ENCODE peak calls at places on chromosome 17, in eight cellular contexts. H is OCI-LY7; U is left ventricle myocardium inferior; L is CD8-positive, alpha-beta memory T cell; W is AG09309; Z is colonic mucosa; K is neural progenitor cell; O is cardiac muscle cell. N is an unnamed sample.

GRCh38 chr17:77909236-77909635 is 49.3 kb upstream of the TNRC6C start:
- DNase-seq in H (no peak), U (peak), L (no peak), W (no peak), Z (no peak), K (peak), O (no peak), N (peak)

GRCh38 chr17:40415390-40415789 is 2.3 kb downstream of the TOP2A start:
- DNase-seq in H (peak), U (no peak), L (no peak), W (peak), Z (no peak), K (peak), O (peak), N (no peak)

GRCh38 chr17:45341389-45342158 is 24.8 kb upstream of the MAP3K14 start:
- DNase-seq in H (no peak), U (peak), L (no peak), W (peak), Z (no peak), K (peak), O (peak), N (peak)

GRCh38 chr17:51165680-51166197 is 472 bp upstream of the NME2 start:
- DNase-seq in H (no peak), U (no peak), L (no peak), W (no peak), Z (no peak), K (peak), O (no peak), N (peak)

GRCh38 chr17:57758654-57759053 is 13.6 kb upstream of the CCDC182 start:
- DNase-seq in H (no peak), U (no peak), L (no peak), W (no peak), Z (no peak), K (no peak), O (no peak), N (no peak)

GRCh38 chr17:73156887-73157870 is 7.6 kb upstream of the SSTR2 start:
- DNase-seq in H (no peak), U (no peak), L (no peak), W (no peak), Z (no peak), K (peak), O (peak), N (no peak)

GRCh38 chr17:17137731-17138585 is 68.2 kb downstream of the PLD6 start:
- DNase-seq in H (no peak), U (no peak), L (no peak), W (no peak), Z (no peak), K (no peak), O (no peak), N (no peak)

GRCh38 chr17:35160354-35161201 is 13.0 kb downstream of the UNC45B start:
- DNase-seq in H (no peak), U (no peak), L (no peak), W (no peak), Z (no peak), K (no peak), O (no peak), N (peak)

GRCh38 chr17:8383143-8383974 is at the start of gene RPL26:
- DNase-seq in H (peak), U (peak), L (peak), W (peak), Z (peak), K (peak), O (peak), N (peak)

GRCh38 chr17:8382880-8383142 is 182 bp downstream of the RPL26 start:
- DNase-seq in H (no peak), U (no peak), L (no peak), W (no peak), Z (no peak), K (no peak), O (no peak), N (no peak)

GRCh38 chr17:8382052-8382879 is 727 bp downstream of the RPL26 start:
- DNase-seq in H (peak), U (no peak), L (no peak), W (no peak), Z (no peak), K (peak), O (no peak), N (no peak)

GRCh38 chr17:8377422-8377821 is 918 bp upstream of the KRABD2 start:
- DNase-seq in H (no peak), U (no peak), L (no peak), W (no peak), Z (no peak), K (no peak), O (no peak), N (no peak)

GRCh38 chr17:8380049-8380448 is 2.9 kb downstream of the RPL26 start:
- DNase-seq in H (no peak), U (no peak), L (no peak), W (no peak), Z (no peak), K (no peak), O (no peak), N (no peak)
- H3K4me3 ChIP-seq in H (peak), U (no peak), L (no peak), W (no peak), Z (no peak), K (peak), O (no peak), N (no peak)

DNA sequence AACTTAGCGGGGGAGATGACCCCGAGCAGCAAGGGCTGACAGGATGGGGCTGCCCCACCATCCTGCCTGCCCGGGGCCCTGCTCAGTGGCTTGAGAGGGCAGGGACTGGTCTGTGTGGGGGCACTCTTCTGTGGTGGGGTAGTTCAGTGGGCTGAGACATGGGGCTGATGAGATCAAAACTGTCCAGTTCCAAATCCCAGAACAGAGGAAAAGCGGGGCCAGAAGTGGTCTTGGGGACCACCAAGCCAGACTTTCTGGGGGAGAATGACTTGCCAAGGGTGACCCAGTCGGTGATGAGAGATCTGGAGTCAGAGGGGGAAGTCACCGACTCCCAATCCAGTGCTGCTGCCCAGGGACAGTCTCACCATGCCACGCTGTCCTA is 27.6 kb downstream of the GOSR2 start:
- DNase-seq in H (no peak), U (no peak), L (no peak), W (no peak), Z (no peak), K (no peak), O (no peak), N (no peak)
- H3K4me3 ChIP-seq in H (no peak), U (no peak), L (no peak), W (no peak), Z (no peak), K (no peak), O (no peak), N (no peak)

GRCh38 chr17:48841395-48841831 is 10.6 kb downstream of the CALCOCO2 start:
- DNase-seq in H (peak), U (no peak), L (no peak), W (peak), Z (no peak), K (no peak), O (no peak), N (no peak)
- H3K4me3 ChIP-seq in H (no peak), U (peak), L (peak), W (peak), Z (no peak), K (no peak), O (no peak), N (peak)

GRCh38 chr17:49000943-49001342 is 3.8 kb downstream of the IGF2BP1 start:
- DNase-seq in H (no peak), U (no peak), L (no peak), W (no peak), Z (no peak), K (no peak), O (no peak), N (no peak)

GRCh38 chr17:49003557-49004511 is 6.6 kb downstream of the IGF2BP1 start:
- DNase-seq in H (no peak), U (no peak), L (no peak), W (no peak), Z (no peak), K (peak), O (peak), N (no peak)

GRCh38 chr17:49001671-49002070 is 4.5 kb downstream of the IGF2BP1 start:
- DNase-seq in H (no peak), U (no peak), L (no peak), W (no peak), Z (no peak), K (no peak), O (no peak), N (no peak)

GRCh38 chr17:49002766-49003165 is 5.6 kb downstream of the IGF2BP1 start:
- DNase-seq in H (no peak), U (no peak), L (no peak), W (no peak), Z (no peak), K (no peak), O (no peak), N (no peak)

GRCh38 chr17:49002331-49002730 is 5.1 kb downstream of the IGF2BP1 start:
- DNase-seq in H (no peak), U (no peak), L (no peak), W (no peak), Z (no peak), K (no peak), O (no peak), N (no peak)
- H3K4me3 ChIP-seq in H (peak), U (no peak), L (no peak), W (no peak), Z (no peak), K (peak), O (peak), N (no peak)

GRCh38 chr17:18187226-18187625 is 3.6 kb downstream of the ALKBH5 start:
- DNase-seq in H (no peak), U (no peak), L (no peak), W (no peak), Z (no peak), K (no peak), O (no peak), N (no peak)
- H3K4me3 ChIP-seq in H (peak), U (peak), L (peak), W (peak), Z (peak), K (peak), O (peak), N (peak)